ENCODE peak calls at places on chromosomes 2 and 18, in nine cellular contexts. One of them, this sample, is unnamed.

GRCh38 chr2:158359846-158360245 is 96.7 kb downstream of the CCDC148 start:
- DNase-seq in esophagus squamous epithelium: no peak
- DNase-seq in spleen: no peak
- DNase-seq in cardiac muscle cell: no peak
- DNase-seq in endodermal cell: peak; percentile 50
- DNase-seq in CD8-positive, alpha-beta T cell: no peak
- DNase-seq in psoas muscle: no peak
- DNase-seq in uterus: no peak
- DNase-seq in A673: peak; percentile 45
- DNase-seq in this sample: no peak

GRCh38 chr2:98769784-98770183 is 38.9 kb upstream of the MGAT4A start:
- DNase-seq in esophagus squamous epithelium: no peak
- DNase-seq in spleen: peak; percentile 72
- DNase-seq in cardiac muscle cell: no peak
- DNase-seq in endodermal cell: no peak
- DNase-seq in CD8-positive, alpha-beta T cell: peak; percentile 64
- DNase-seq in psoas muscle: no peak
- DNase-seq in uterus: no peak
- DNase-seq in A673: no peak
- DNase-seq in this sample: no peak

GRCh38 chr2:10635430-10635829 is 54.3 kb downstream of the NOL10 start:
- DNase-seq in esophagus squamous epithelium: no peak
- DNase-seq in spleen: no peak
- DNase-seq in cardiac muscle cell: peak; percentile 31
- DNase-seq in endodermal cell: no peak
- DNase-seq in CD8-positive, alpha-beta T cell: no peak
- DNase-seq in psoas muscle: no peak
- DNase-seq in uterus: no peak
- DNase-seq in A673: no peak
- DNase-seq in this sample: no peak

GRCh38 chr2:136327162-136327852 is 209.4 kb upstream of the CXCR4 start:
- DNase-seq in esophagus squamous epithelium: no peak
- DNase-seq in spleen: no peak
- DNase-seq in cardiac muscle cell: peak; percentile 6
- DNase-seq in endodermal cell: peak; percentile 61
- DNase-seq in CD8-positive, alpha-beta T cell: peak; percentile 96
- DNase-seq in psoas muscle: no peak
- DNase-seq in uterus: no peak
- DNase-seq in A673: peak; percentile 29
- DNase-seq in this sample: peak; percentile 27

GRCh38 chr2:177338177-177338721 is 54.3 kb upstream of the AGPS start:
- DNase-seq in esophagus squamous epithelium: no peak
- DNase-seq in spleen: no peak
- DNase-seq in cardiac muscle cell: peak; percentile 71
- DNase-seq in endodermal cell: no peak
- DNase-seq in CD8-positive, alpha-beta T cell: no peak
- DNase-seq in psoas muscle: no peak
- DNase-seq in uterus: no peak
- DNase-seq in A673: peak; percentile 15
- DNase-seq in this sample: no peak

GRCh38 chr2:23563673-23564617 is 179.0 kb downstream of the KLHL29 start:
- DNase-seq in esophagus squamous epithelium: no peak
- DNase-seq in spleen: no peak
- DNase-seq in cardiac muscle cell: peak; percentile 76
- DNase-seq in endodermal cell: no peak
- DNase-seq in CD8-positive, alpha-beta T cell: no peak
- DNase-seq in psoas muscle: peak; percentile 76
- DNase-seq in uterus: no peak
- DNase-seq in A673: no peak
- DNase-seq in this sample: no peak

GRCh38 chr2:225930687-225931086 is 531.2 kb downstream of the NYAP2 start:
- DNase-seq in esophagus squamous epithelium: no peak
- DNase-seq in spleen: no peak
- DNase-seq in cardiac muscle cell: no peak
- DNase-seq in endodermal cell: no peak
- DNase-seq in CD8-positive, alpha-beta T cell: no peak
- DNase-seq in psoas muscle: no peak
- DNase-seq in uterus: no peak
- DNase-seq in A673: no peak
- DNase-seq in this sample: no peak

GRCh38 chr2:154375625-154376020 is 322.9 kb upstream of the KCNJ3 start:
- DNase-seq in esophagus squamous epithelium: no peak
- DNase-seq in spleen: no peak
- DNase-seq in cardiac muscle cell: peak; percentile 51
- DNase-seq in endodermal cell: peak; percentile 50
- DNase-seq in CD8-positive, alpha-beta T cell: no peak
- DNase-seq in psoas muscle: no peak
- DNase-seq in uterus: no peak
- DNase-seq in A673: peak; percentile 74
- DNase-seq in this sample: no peak

GRCh38 chr18:26206488-26206887 is 19.8 kb upstream of the TAF4B start:
- DNase-seq in esophagus squamous epithelium: no peak
- DNase-seq in spleen: no peak
- DNase-seq in cardiac muscle cell: no peak
- DNase-seq in endodermal cell: no peak
- DNase-seq in CD8-positive, alpha-beta T cell: no peak
- DNase-seq in psoas muscle: no peak
- DNase-seq in uterus: no peak
- DNase-seq in A673: no peak
- DNase-seq in this sample: no peak

GRCh38 chr2:229164545-229165249 is 106.4 kb downstream of the PID1 start:
- DNase-seq in esophagus squamous epithelium: no peak
- DNase-seq in spleen: no peak
- DNase-seq in cardiac muscle cell: peak; percentile 28
- DNase-seq in endodermal cell: no peak
- DNase-seq in CD8-positive, alpha-beta T cell: no peak
- DNase-seq in psoas muscle: no peak
- DNase-seq in uterus: no peak
- DNase-seq in A673: no peak
- DNase-seq in this sample: no peak

GRCh38 chr2:161077367-161078210 is 82.6 kb upstream of the TANK start:
- DNase-seq in esophagus squamous epithelium: no peak
- DNase-seq in spleen: no peak
- DNase-seq in cardiac muscle cell: peak; percentile 86
- DNase-seq in endodermal cell: no peak
- DNase-seq in CD8-positive, alpha-beta T cell: peak; percentile 63
- DNase-seq in psoas muscle: no peak
- DNase-seq in uterus: no peak
- DNase-seq in A673: peak; percentile 51
- DNase-seq in this sample: peak; percentile 63

GRCh38 chr2:16205631-16206030 is 265.3 kb downstream of the MYCN start:
- DNase-seq in esophagus squamous epithelium: no peak
- DNase-seq in spleen: no peak
- DNase-seq in cardiac muscle cell: no peak
- DNase-seq in endodermal cell: no peak
- DNase-seq in CD8-positive, alpha-beta T cell: no peak
- DNase-seq in psoas muscle: no peak
- DNase-seq in uterus: no peak
- DNase-seq in A673: no peak
- DNase-seq in this sample: no peak

GRCh38 chr18:75208055-75208835 is 694 bp downstream of the PTGR3 start:
- DNase-seq in esophagus squamous epithelium: no peak
- DNase-seq in spleen: peak; percentile 89
- DNase-seq in cardiac muscle cell: peak; percentile 67
- DNase-seq in endodermal cell: peak; percentile 82
- DNase-seq in CD8-positive, alpha-beta T cell: peak; percentile 46
- DNase-seq in psoas muscle: peak; percentile 63
- DNase-seq in uterus: peak; percentile 45
- DNase-seq in A673: peak; percentile 70
- DNase-seq in this sample: peak; percentile 19

GRCh38 chr2:20215183-20216040 is 9.5 kb downstream of the SDC1 start:
- DNase-seq in esophagus squamous epithelium: no peak
- DNase-seq in spleen: peak; percentile 54
- DNase-seq in cardiac muscle cell: no peak
- DNase-seq in endodermal cell: no peak
- DNase-seq in CD8-positive, alpha-beta T cell: no peak
- DNase-seq in psoas muscle: no peak
- DNase-seq in uterus: no peak
- DNase-seq in A673: no peak
- DNase-seq in this sample: no peak

GRCh38 chr2:433216-433615 is 145.3 kb upstream of the ALKAL2 start:
- DNase-seq in esophagus squamous epithelium: no peak
- DNase-seq in spleen: no peak
- DNase-seq in cardiac muscle cell: no peak
- DNase-seq in endodermal cell: peak; percentile 45
- DNase-seq in CD8-positive, alpha-beta T cell: no peak
- DNase-seq in psoas muscle: no peak
- DNase-seq in uterus: no peak
- DNase-seq in A673: no peak
- DNase-seq in this sample: no peak

GRCh38 chr2:428591-428990 is 140.7 kb upstream of the ALKAL2 start:
- DNase-seq in esophagus squamous epithelium: no peak
- DNase-seq in spleen: peak; percentile 75
- DNase-seq in cardiac muscle cell: no peak
- DNase-seq in endodermal cell: no peak
- DNase-seq in CD8-positive, alpha-beta T cell: no peak
- DNase-seq in psoas muscle: no peak
- DNase-seq in uterus: no peak
- DNase-seq in A673: no peak
- DNase-seq in this sample: no peak

GRCh38 chr2:430280-431040 is 142.6 kb upstream of the ALKAL2 start:
- DNase-seq in esophagus squamous epithelium: no peak
- DNase-seq in spleen: peak; percentile 80
- DNase-seq in cardiac muscle cell: no peak
- DNase-seq in endodermal cell: no peak
- DNase-seq in CD8-positive, alpha-beta T cell: no peak
- DNase-seq in psoas muscle: no peak
- DNase-seq in uterus: no peak
- DNase-seq in A673: no peak
- DNase-seq in this sample: no peak

GRCh38 chr2:429142-429541 is 141.3 kb upstream of the ALKAL2 start:
- DNase-seq in esophagus squamous epithelium: no peak
- DNase-seq in spleen: peak; percentile 65
- DNase-seq in cardiac muscle cell: no peak
- DNase-seq in endodermal cell: no peak
- DNase-seq in CD8-positive, alpha-beta T cell: peak; percentile 46
- DNase-seq in psoas muscle: no peak
- DNase-seq in uterus: no peak
- DNase-seq in A673: no peak
- DNase-seq in this sample: no peak

GRCh38 chr2:429575-430254 is 141.8 kb upstream of the ALKAL2 start:
- DNase-seq in esophagus squamous epithelium: no peak
- DNase-seq in spleen: peak; percentile 87
- DNase-seq in cardiac muscle cell: no peak
- DNase-seq in endodermal cell: no peak
- DNase-seq in CD8-positive, alpha-beta T cell: peak; percentile 65
- DNase-seq in psoas muscle: no peak
- DNase-seq in uterus: no peak
- DNase-seq in A673: no peak
- DNase-seq in this sample: no peak
- H3K27ac ChIP-seq in esophagus squamous epithelium: no peak overlapping the region
- H3K27ac ChIP-seq in spleen: peak overlapping the region; percentile 79
- H3K27ac ChIP-seq in cardiac muscle cell: no peak overlapping the region
- H3K27ac ChIP-seq in endodermal cell: no peak overlapping the region
- H3K27ac ChIP-seq in CD8-positive, alpha-beta T cell: peak overlapping the region; percentile 39
- H3K27ac ChIP-seq in psoas muscle: no peak overlapping the region
- H3K27ac ChIP-seq in uterus: no peak overlapping the region
- H3K27ac ChIP-seq in A673: no peak overlapping the region
- H3K27ac ChIP-seq in this sample: no peak overlapping the region

DNA sequence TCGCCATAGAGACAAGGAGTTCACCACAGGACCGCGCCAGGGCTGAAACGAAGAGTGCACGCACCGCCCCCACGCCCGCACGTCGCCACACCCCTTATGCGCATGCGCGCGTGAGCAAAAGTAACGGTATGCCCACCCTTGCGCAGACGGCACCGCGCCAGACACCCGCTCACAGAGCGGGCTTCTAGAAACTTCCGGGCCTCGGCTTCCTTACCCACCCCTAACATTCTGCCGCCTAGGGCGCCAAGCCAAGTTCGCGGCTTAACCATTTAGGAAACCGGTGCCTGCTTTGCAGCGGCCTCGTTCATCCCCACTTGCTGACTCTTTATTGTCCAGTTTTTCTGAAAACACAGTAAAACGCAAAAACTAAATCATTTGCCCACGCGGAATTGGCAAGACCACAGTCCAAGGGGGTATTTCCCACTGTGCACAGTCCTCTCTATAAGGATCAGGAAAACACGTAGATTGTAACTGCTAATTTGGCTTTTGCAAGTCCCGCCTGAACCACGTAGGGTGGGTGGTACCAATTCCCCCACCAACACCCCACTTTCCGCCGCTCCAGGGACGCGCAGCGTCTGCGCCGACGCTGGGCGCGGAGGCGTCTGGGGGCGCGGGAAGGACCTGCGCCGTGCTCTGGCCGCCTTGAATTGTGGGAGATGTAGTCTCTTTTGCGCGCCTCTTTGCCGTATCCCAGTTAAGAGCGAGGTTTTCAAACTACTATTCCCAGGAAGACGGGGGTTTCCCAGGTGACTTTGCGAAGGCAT is at the start of the genes FBXO15 and TIMM21:
- DNase-seq in esophagus squamous epithelium: peak; percentile 77
- DNase-seq in spleen: peak; percentile 98
- DNase-seq in cardiac muscle cell: peak; percentile 98
- DNase-seq in endodermal cell: peak; percentile 96
- DNase-seq in CD8-positive, alpha-beta T cell: peak; percentile 97
- DNase-seq in psoas muscle: peak; percentile 98
- DNase-seq in uterus: peak; percentile 96
- DNase-seq in A673: peak; percentile 98
- DNase-seq in this sample: peak; percentile 82
- TF ChIP-seq CTCF in esophagus squamous epithelium: no peak
- TF ChIP-seq CTCF in spleen: no peak
- TF ChIP-seq CTCF in cardiac muscle cell: no peak
- TF ChIP-seq CTCF in endodermal cell: no peak
- TF ChIP-seq CTCF in CD8-positive, alpha-beta T cell: no peak
- TF ChIP-seq CTCF in psoas muscle: no peak
- TF ChIP-seq CTCF in uterus: no peak
- TF ChIP-seq CTCF in A673: no peak
- TF ChIP-seq CTCF in this sample: no peak

DNA sequence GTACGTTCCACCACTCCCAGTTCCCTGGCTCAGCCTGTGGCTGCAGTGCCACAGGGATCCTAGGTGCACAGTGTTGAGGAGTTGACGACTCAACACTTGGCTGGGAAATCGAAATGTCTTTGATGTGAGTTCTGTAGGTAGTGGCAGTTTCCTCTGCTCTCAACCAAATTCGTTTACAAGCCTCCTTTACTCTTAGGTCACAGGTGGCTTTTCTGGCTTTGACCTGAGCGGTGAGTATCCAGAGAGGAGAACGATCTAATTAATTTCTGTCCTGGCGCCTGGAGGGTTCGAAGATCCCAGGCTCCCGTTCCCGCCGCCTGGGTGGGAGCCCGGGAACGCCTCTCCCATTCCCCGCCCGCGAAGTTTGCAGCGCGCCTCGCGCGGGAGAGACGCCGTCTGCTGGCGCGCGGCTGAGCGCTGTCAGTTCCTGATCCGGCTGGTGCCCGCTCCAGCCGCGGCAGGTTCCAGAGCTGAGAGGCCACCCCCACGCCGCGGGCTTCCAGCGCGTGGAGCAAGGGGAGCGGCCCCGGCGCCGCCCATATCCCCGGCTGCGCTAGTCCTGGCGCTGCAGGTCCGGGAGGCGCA is at the start of gene LAMA3:
- DNase-seq in esophagus squamous epithelium: no peak
- DNase-seq in spleen: peak; percentile 80
- DNase-seq in cardiac muscle cell: peak; percentile 46
- DNase-seq in endodermal cell: peak; percentile 80
- DNase-seq in CD8-positive, alpha-beta T cell: peak; percentile 24
- DNase-seq in psoas muscle: peak; percentile 56
- DNase-seq in uterus: peak; percentile 68
- DNase-seq in A673: peak; percentile 68
- DNase-seq in this sample: no peak
- H3K27ac ChIP-seq in esophagus squamous epithelium: peak within 1 kb of the TSS; percentile 78
- H3K27ac ChIP-seq in spleen: no peak within 1 kb of the TSS
- H3K27ac ChIP-seq in cardiac muscle cell: no peak within 1 kb of the TSS
- H3K27ac ChIP-seq in endodermal cell: no peak within 1 kb of the TSS
- H3K27ac ChIP-seq in CD8-positive, alpha-beta T cell: no peak within 1 kb of the TSS
- H3K27ac ChIP-seq in psoas muscle: no peak within 1 kb of the TSS
- H3K27ac ChIP-seq in uterus: peak within 1 kb of the TSS; percentile 86
- H3K27ac ChIP-seq in A673: no peak within 1 kb of the TSS
- H3K27ac ChIP-seq in this sample: no peak within 1 kb of the TSS

GRCh38 chr2:113700186-113700841 is 56.1 kb downstream of the SLC35F5 start:
- DNase-seq in esophagus squamous epithelium: no peak
- DNase-seq in spleen: peak; percentile 86
- DNase-seq in cardiac muscle cell: peak; percentile 51
- DNase-seq in endodermal cell: peak; percentile 55
- DNase-seq in CD8-positive, alpha-beta T cell: peak; percentile 54
- DNase-seq in psoas muscle: no peak
- DNase-seq in uterus: no peak
- DNase-seq in A673: peak; percentile 69
- DNase-seq in this sample: no peak
- TF ChIP-seq CTCF in esophagus squamous epithelium: no peak
- TF ChIP-seq CTCF in spleen: peak; percentile 70
- TF ChIP-seq CTCF in cardiac muscle cell: no peak
- TF ChIP-seq CTCF in endodermal cell: peak; percentile 51
- TF ChIP-seq CTCF in CD8-positive, alpha-beta T cell: peak; percentile 49
- TF ChIP-seq CTCF in psoas muscle: peak; percentile 11
- TF ChIP-seq CTCF in uterus: no peak
- TF ChIP-seq CTCF in A673: peak; percentile 51
- TF ChIP-seq CTCF in this sample: peak; percentile 13

This sample was measured in ascending aorta.